ENCODE peak calls at places on chromosome 21, in nine cellular contexts. One of them, this sample, is unnamed.

GRCh38 chr21:25313891-25314646 is 293.2 kb downstream of the MRPL39 start:
- DNase-seq in psoas muscle: no peak
- DNase-seq in tibial nerve: no peak
- DNase-seq in cardiac muscle cell: peak; percentile 57
- DNase-seq in thoracic aorta: no peak
- DNase-seq in HCT116: no peak
- DNase-seq in IMR-90: peak; percentile 67
- DNase-seq in pancreas: no peak
- DNase-seq in left ventricle myocardium inferior: no peak
- DNase-seq in this sample: no peak

GRCh38 chr21:37916795-37917142 is 512 bp upstream of the KCNJ6 start:
- DNase-seq in psoas muscle: no peak
- DNase-seq in tibial nerve: no peak
- DNase-seq in cardiac muscle cell: no peak
- DNase-seq in thoracic aorta: no peak
- DNase-seq in HCT116: no peak
- DNase-seq in IMR-90: no peak
- DNase-seq in pancreas: no peak
- DNase-seq in left ventricle myocardium inferior: no peak
- DNase-seq in this sample: peak; percentile 21

GRCh38 chr21:19507682-19508260 is 1104.2 kb upstream of the TMPRSS15 start:
- DNase-seq in psoas muscle: no peak
- DNase-seq in tibial nerve: no peak
- DNase-seq in cardiac muscle cell: no peak
- DNase-seq in thoracic aorta: no peak
- DNase-seq in HCT116: no peak
- DNase-seq in IMR-90: no peak
- DNase-seq in pancreas: no peak
- DNase-seq in left ventricle myocardium inferior: no peak
- DNase-seq in this sample: no peak

GRCh38 chr21:27359141-27359540 is 392.3 kb upstream of the ADAMTS5 start:
- DNase-seq in psoas muscle: no peak
- DNase-seq in tibial nerve: no peak
- DNase-seq in cardiac muscle cell: no peak
- DNase-seq in thoracic aorta: no peak
- DNase-seq in HCT116: no peak
- DNase-seq in IMR-90: peak; percentile 42
- DNase-seq in pancreas: no peak
- DNase-seq in left ventricle myocardium inferior: no peak
- DNase-seq in this sample: no peak

GRCh38 chr21:35156293-35156976 is 107.3 kb upstream of the RUNX1 start:
- DNase-seq in psoas muscle: no peak
- DNase-seq in tibial nerve: no peak
- DNase-seq in cardiac muscle cell: no peak
- DNase-seq in thoracic aorta: no peak
- DNase-seq in HCT116: no peak
- DNase-seq in IMR-90: no peak
- DNase-seq in pancreas: no peak
- DNase-seq in left ventricle myocardium inferior: no peak
- DNase-seq in this sample: no peak

GRCh38 chr21:45505416-45506021 is 36.7 kb downstream of the SLC19A1 start:
- DNase-seq in psoas muscle: peak; percentile 9
- DNase-seq in tibial nerve: no peak
- DNase-seq in cardiac muscle cell: no peak
- DNase-seq in thoracic aorta: no peak
- DNase-seq in HCT116: no peak
- DNase-seq in IMR-90: no peak
- DNase-seq in pancreas: no peak
- DNase-seq in left ventricle myocardium inferior: peak; percentile 11
- DNase-seq in this sample: no peak

GRCh38 chr21:34722684-34723300 is 54.0 kb downstream of the CLIC6 start:
- DNase-seq in psoas muscle: no peak
- DNase-seq in tibial nerve: no peak
- DNase-seq in cardiac muscle cell: no peak
- DNase-seq in thoracic aorta: no peak
- DNase-seq in HCT116: no peak
- DNase-seq in IMR-90: no peak
- DNase-seq in pancreas: no peak
- DNase-seq in left ventricle myocardium inferior: no peak
- DNase-seq in this sample: peak; percentile 36

GRCh38 chr21:20856926-20857325 is 141.3 kb upstream of the NCAM2 start:
- DNase-seq in psoas muscle: no peak
- DNase-seq in tibial nerve: no peak
- DNase-seq in cardiac muscle cell: no peak
- DNase-seq in thoracic aorta: no peak
- DNase-seq in HCT116: no peak
- DNase-seq in IMR-90: no peak
- DNase-seq in pancreas: no peak
- DNase-seq in left ventricle myocardium inferior: no peak
- DNase-seq in this sample: no peak

GRCh38 chr21:36422279-36423098 is 37.3 kb downstream of the CHAF1B start:
- DNase-seq in psoas muscle: peak; percentile 43
- DNase-seq in tibial nerve: no peak
- DNase-seq in cardiac muscle cell: peak; percentile 76
- DNase-seq in thoracic aorta: no peak
- DNase-seq in HCT116: peak; percentile 34
- DNase-seq in IMR-90: peak; percentile 71
- DNase-seq in pancreas: peak; percentile 61
- DNase-seq in left ventricle myocardium inferior: peak; percentile 37
- DNase-seq in this sample: peak; percentile 58

GRCh38 chr21:25626752-25627151 is 12.3 kb upstream of the JAM2 start:
- DNase-seq in psoas muscle: peak; percentile 20
- DNase-seq in tibial nerve: no peak
- DNase-seq in cardiac muscle cell: peak; percentile 9
- DNase-seq in thoracic aorta: no peak
- DNase-seq in HCT116: no peak
- DNase-seq in IMR-90: no peak
- DNase-seq in pancreas: no peak
- DNase-seq in left ventricle myocardium inferior: peak; percentile 25
- DNase-seq in this sample: peak; percentile 50

GRCh38 chr21:34992736-34993135 is 56.4 kb downstream of the RUNX1 start:
- DNase-seq in psoas muscle: peak; percentile 84
- DNase-seq in tibial nerve: peak; percentile 23
- DNase-seq in cardiac muscle cell: peak; percentile 73
- DNase-seq in thoracic aorta: no peak
- DNase-seq in HCT116: no peak
- DNase-seq in IMR-90: peak; percentile 73
- DNase-seq in pancreas: no peak
- DNase-seq in left ventricle myocardium inferior: no peak
- DNase-seq in this sample: no peak

GRCh38 chr21:45949928-45950739 is 31.4 kb upstream of the COL6A1 start:
- DNase-seq in psoas muscle: no peak
- DNase-seq in tibial nerve: no peak
- DNase-seq in cardiac muscle cell: no peak
- DNase-seq in thoracic aorta: no peak
- DNase-seq in HCT116: no peak
- DNase-seq in IMR-90: no peak
- DNase-seq in pancreas: no peak
- DNase-seq in left ventricle myocardium inferior: no peak
- DNase-seq in this sample: no peak

GRCh38 chr21:39011911-39012310 is 171.3 kb downstream of the PSMG1 start:
- DNase-seq in psoas muscle: no peak
- DNase-seq in tibial nerve: no peak
- DNase-seq in cardiac muscle cell: no peak
- DNase-seq in thoracic aorta: no peak
- DNase-seq in HCT116: no peak
- DNase-seq in IMR-90: no peak
- DNase-seq in pancreas: no peak
- DNase-seq in left ventricle myocardium inferior: no peak
- DNase-seq in this sample: no peak
- H3K27ac ChIP-seq in psoas muscle: no peak overlapping the region
- H3K27ac ChIP-seq in tibial nerve: no peak overlapping the region
- H3K27ac ChIP-seq in cardiac muscle cell: no peak overlapping the region
- H3K27ac ChIP-seq in thoracic aorta: no peak overlapping the region
- H3K27ac ChIP-seq in HCT116: no peak overlapping the region
- H3K27ac ChIP-seq in IMR-90: no peak overlapping the region
- H3K27ac ChIP-seq in pancreas: no peak overlapping the region
- H3K27ac ChIP-seq in left ventricle myocardium inferior: no peak overlapping the region
- H3K27ac ChIP-seq in this sample: no peak overlapping the region

GRCh38 chr21:15729674-15730483 is at the start of gene USP25:
- DNase-seq in psoas muscle: peak; percentile 93
- DNase-seq in tibial nerve: peak; percentile 90
- DNase-seq in cardiac muscle cell: peak; percentile 83
- DNase-seq in thoracic aorta: peak; percentile 57
- DNase-seq in HCT116: peak; percentile 43
- DNase-seq in IMR-90: peak; percentile 60
- DNase-seq in pancreas: peak; percentile 94
- DNase-seq in left ventricle myocardium inferior: peak; percentile 94
- DNase-seq in this sample: peak; percentile 92
- TF ChIP-seq CTCF in psoas muscle: peak; percentile 28
- TF ChIP-seq CTCF in tibial nerve: no peak
- TF ChIP-seq CTCF in cardiac muscle cell: no peak
- TF ChIP-seq CTCF in thoracic aorta: no peak
- TF ChIP-seq CTCF in HCT116: no peak
- TF ChIP-seq CTCF in IMR-90: peak; percentile 47
- TF ChIP-seq CTCF in pancreas: no peak
- TF ChIP-seq CTCF in left ventricle myocardium inferior: peak; percentile 29
- TF ChIP-seq CTCF in this sample: no peak

DNA sequence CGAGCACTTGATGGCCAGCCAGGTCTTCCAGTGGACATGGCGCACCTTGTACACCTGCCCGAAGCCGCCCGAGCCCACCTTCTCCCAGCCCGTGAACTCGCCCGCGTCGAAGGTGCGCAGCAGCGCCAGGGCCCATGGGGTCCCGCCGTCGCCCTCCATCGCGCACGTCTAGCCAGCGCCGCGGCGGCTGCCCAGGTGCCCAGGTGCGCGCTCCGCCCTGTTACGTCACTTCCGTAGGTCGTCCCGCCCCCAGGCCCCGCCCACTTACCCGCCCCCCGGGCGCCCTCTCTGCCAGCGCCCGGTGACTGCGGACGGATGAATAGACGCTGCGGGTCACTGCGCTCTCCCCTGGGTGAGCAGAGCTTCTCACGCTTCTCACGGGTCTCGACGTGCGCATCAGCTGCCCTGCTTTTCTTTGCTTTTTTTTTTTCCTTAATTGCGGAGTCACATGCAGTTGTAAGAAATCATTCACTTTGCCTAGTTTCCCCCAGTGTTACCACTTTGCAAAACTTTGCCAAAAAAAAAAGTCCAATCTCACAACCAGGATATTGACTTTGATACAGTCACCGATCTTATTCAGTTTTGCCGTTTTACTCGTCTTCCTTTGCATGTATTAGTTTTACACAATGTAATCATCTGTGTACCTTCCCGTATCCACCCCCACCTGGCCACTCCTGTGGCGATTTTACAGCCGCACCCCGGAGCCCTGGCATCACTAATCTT is at the start of gene RIPK4:
- DNase-seq in psoas muscle: no peak
- DNase-seq in tibial nerve: no peak
- DNase-seq in cardiac muscle cell: no peak
- DNase-seq in thoracic aorta: no peak
- DNase-seq in HCT116: peak; percentile 73
- DNase-seq in IMR-90: peak; percentile 23
- DNase-seq in pancreas: peak; percentile 94
- DNase-seq in left ventricle myocardium inferior: no peak
- DNase-seq in this sample: peak; percentile 80
- H3K4me1 ChIP-seq in psoas muscle: peaks cover 3% of the 10 kb centered on the region
- H3K4me1 ChIP-seq in tibial nerve: peaks cover 17% of the 10 kb centered on the region
- H3K4me1 ChIP-seq in cardiac muscle cell: peaks cover 19% of the 10 kb centered on the region
- H3K4me1 ChIP-seq in thoracic aorta: peaks cover 35% of the 10 kb centered on the region
- H3K4me1 ChIP-seq in HCT116: peaks cover 33% of the 10 kb centered on the region
- H3K4me1 ChIP-seq in IMR-90: peaks cover 4% of the 10 kb centered on the region
- H3K4me1 ChIP-seq in pancreas: peaks cover 41% of the 10 kb centered on the region
- H3K4me1 ChIP-seq in left ventricle myocardium inferior: peaks cover 33% of the 10 kb centered on the region
- H3K4me1 ChIP-seq in this sample: no peaks in the 10 kb centered on the region

GRCh38 chr21:14900611-14901010 is 164.2 kb downstream of the NRIP1 start:
- DNase-seq in psoas muscle: no peak
- DNase-seq in tibial nerve: no peak
- DNase-seq in cardiac muscle cell: no peak
- DNase-seq in thoracic aorta: no peak
- DNase-seq in HCT116: no peak
- DNase-seq in IMR-90: peak; percentile 63
- DNase-seq in pancreas: no peak
- DNase-seq in left ventricle myocardium inferior: no peak
- DNase-seq in this sample: no peak
- H3K27ac ChIP-seq in psoas muscle: no peak overlapping the region
- H3K27ac ChIP-seq in tibial nerve: no peak overlapping the region
- H3K27ac ChIP-seq in cardiac muscle cell: no peak overlapping the region
- H3K27ac ChIP-seq in thoracic aorta: no peak overlapping the region
- H3K27ac ChIP-seq in HCT116: peak overlapping the region; percentile 77
- H3K27ac ChIP-seq in IMR-90: peak overlapping the region; percentile 15
- H3K27ac ChIP-seq in pancreas: no peak overlapping the region
- H3K27ac ChIP-seq in left ventricle myocardium inferior: no peak overlapping the region
- H3K27ac ChIP-seq in this sample: no peak overlapping the region

GRCh38 chr21:31623664-31624063 is 35.8 kb upstream of the SOD1 start:
- DNase-seq in psoas muscle: no peak
- DNase-seq in tibial nerve: no peak
- DNase-seq in cardiac muscle cell: no peak
- DNase-seq in thoracic aorta: no peak
- DNase-seq in HCT116: no peak
- DNase-seq in IMR-90: no peak
- DNase-seq in pancreas: no peak
- DNase-seq in left ventricle myocardium inferior: no peak
- DNase-seq in this sample: no peak
- TF ChIP-seq CTCF in psoas muscle: no peak
- TF ChIP-seq CTCF in tibial nerve: no peak
- TF ChIP-seq CTCF in cardiac muscle cell: no peak
- TF ChIP-seq CTCF in thoracic aorta: no peak
- TF ChIP-seq CTCF in HCT116: no peak
- TF ChIP-seq CTCF in IMR-90: no peak
- TF ChIP-seq CTCF in pancreas: no peak
- TF ChIP-seq CTCF in left ventricle myocardium inferior: no peak
- TF ChIP-seq CTCF in this sample: no peak

DNA sequence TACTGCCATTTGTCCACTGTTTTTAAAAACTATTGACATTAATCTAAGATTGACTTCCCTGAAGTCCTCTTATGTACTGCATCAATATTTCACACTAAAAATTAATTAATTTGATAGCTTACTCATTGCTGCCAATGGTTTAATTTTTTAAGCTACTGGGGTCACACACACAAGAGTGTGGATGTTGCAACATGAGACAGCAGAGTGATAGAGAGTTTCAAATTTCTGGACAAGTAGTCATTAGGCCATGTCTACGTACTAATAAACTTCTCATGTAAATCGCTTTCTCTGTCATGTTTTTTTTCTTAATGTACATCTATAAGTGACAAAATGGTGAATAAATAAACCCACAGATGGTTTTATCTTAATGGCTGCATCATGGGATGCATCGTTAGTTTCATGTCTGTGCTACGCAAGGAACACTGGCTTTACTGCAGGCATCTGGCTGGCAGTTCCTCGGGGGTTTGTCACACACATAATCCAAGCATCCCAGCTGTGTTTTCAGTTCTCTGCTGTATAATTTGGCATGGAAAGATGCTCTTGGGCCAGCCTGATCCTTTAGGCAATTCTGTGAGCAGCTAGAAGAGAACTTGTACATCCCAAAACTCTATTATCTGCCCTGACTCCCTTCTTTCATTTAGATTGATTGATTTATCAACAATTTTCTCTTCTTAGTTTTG is 16.4 kb upstream of the CHODL start:
- DNase-seq in psoas muscle: no peak
- DNase-seq in tibial nerve: no peak
- DNase-seq in cardiac muscle cell: no peak
- DNase-seq in thoracic aorta: no peak
- DNase-seq in HCT116: no peak
- DNase-seq in IMR-90: no peak
- DNase-seq in pancreas: no peak
- DNase-seq in left ventricle myocardium inferior: no peak
- DNase-seq in this sample: no peak
- H3K4me1 ChIP-seq in psoas muscle: no peaks in the 10 kb centered on the region
- H3K4me1 ChIP-seq in tibial nerve: no peaks in the 10 kb centered on the region
- H3K4me1 ChIP-seq in cardiac muscle cell: no peaks in the 10 kb centered on the region
- H3K4me1 ChIP-seq in thoracic aorta: no peaks in the 10 kb centered on the region
- H3K4me1 ChIP-seq in HCT116: no peaks in the 10 kb centered on the region
- H3K4me1 ChIP-seq in IMR-90: no peaks in the 10 kb centered on the region
- H3K4me1 ChIP-seq in pancreas: no peaks in the 10 kb centered on the region
- H3K4me1 ChIP-seq in left ventricle myocardium inferior: no peaks in the 10 kb centered on the region
- H3K4me1 ChIP-seq in this sample: no peaks in the 10 kb centered on the region

GRCh38 chr21:32795802-32796489 is 24.4 kb upstream of the PAXBP1 start:
- DNase-seq in psoas muscle: no peak
- DNase-seq in tibial nerve: no peak
- DNase-seq in cardiac muscle cell: no peak
- DNase-seq in thoracic aorta: no peak
- DNase-seq in HCT116: no peak
- DNase-seq in IMR-90: no peak
- DNase-seq in pancreas: no peak
- DNase-seq in left ventricle myocardium inferior: no peak
- DNase-seq in this sample: no peak
- H3K27ac ChIP-seq in psoas muscle: no peak overlapping the region
- H3K27ac ChIP-seq in tibial nerve: peak overlapping the region; percentile 61
- H3K27ac ChIP-seq in cardiac muscle cell: no peak overlapping the region
- H3K27ac ChIP-seq in thoracic aorta: no peak overlapping the region
- H3K27ac ChIP-seq in HCT116: no peak overlapping the region
- H3K27ac ChIP-seq in IMR-90: no peak overlapping the region
- H3K27ac ChIP-seq in pancreas: no peak overlapping the region
- H3K27ac ChIP-seq in left ventricle myocardium inferior: no peak overlapping the region
- H3K27ac ChIP-seq in this sample: no peak overlapping the region